ENCODE peak calls at places on chromosomes 11 and 22, in six cellular contexts. W is stimulated activated CD8-positive, alpha-beta memory T cell treated with anti-CD3 and anti-CD28 coated beads, Interleukin-15, amount 100 ng/mL, for 4 hours; H is stimulated activated CD4-positive, alpha-beta T cell treated with anti-CD3 and anti-CD28 coated beads, Interleukin-12 subunit alpha, Interleukin-12 subunit beta, amount 100 ng/mL, for 4 hours; X is stromal cell of bone marrow; V is NCI-H1417; M is astrocyte. N is an unnamed sample.

GRCh38 chr11:103547009-103547408 is 437.8 kb downstream of the DYNC2H1 start:
- DNase-seq in V (peak; percentile 41), H (no peak), W (no peak), X (no peak), M (no peak), N (no peak)

GRCh38 chr22:42680648-42681047 is 31.5 kb upstream of the CYB5R3 start:
- DNase-seq in X (peak; percentile 97), M (peak; percentile 92), H (no peak), W (no peak), V (no peak), N (peak; percentile 94)

GRCh38 chr11:28743101-28743550 is 634.9 kb downstream of the METTL15 start:
- DNase-seq in V (peak; percentile 26), X (no peak), H (no peak), M (peak; percentile 15), W (no peak), N (no peak)

GRCh38 chr22:37609240-37610152 is 862 bp downstream of the GGA1 start:
- DNase-seq in H (no peak), X (no peak), V (no peak), M (no peak), W (no peak), N (no peak)

GRCh38 chr22:30318773-30319419 is 7.8 kb downstream of the TBC1D10A start:
- DNase-seq in X (no peak), V (no peak), H (no peak), M (peak; percentile 27), W (no peak), N (no peak)

GRCh38 chr22:46047841-46048595 is 71.1 kb upstream of the WNT7B start:
- DNase-seq in V (no peak), H (no peak), X (no peak), W (no peak), M (no peak), N (peak; percentile 66)

GRCh38 chr22:23264610-23265388 is 84.5 kb downstream of the BCR start:
- DNase-seq in W (no peak), X (no peak), H (no peak), V (no peak), M (no peak), N (no peak)

GRCh38 chr22:28547132-28547842 is 132.4 kb downstream of the TTC28 start:
- DNase-seq in H (no peak), M (peak; percentile 87), V (no peak), W (no peak), X (peak; percentile 54), N (peak; percentile 92)

GRCh38 chr22:45302047-45302446 is 7.7 kb upstream of the FAM118A start:
- DNase-seq in V (no peak), X (peak; percentile 88), W (no peak), H (no peak), M (peak; percentile 72), N (peak; percentile 87)

GRCh38 chr11:114135737-114136151 is 76.2 kb downstream of the ZBTB16 start:
- DNase-seq in X (no peak), H (no peak), W (no peak), M (peak; percentile 18), V (no peak), N (peak; percentile 82)

GRCh38 chr11:61926235-61926634 is 8.9 kb upstream of the RAB3IL1 start:
- DNase-seq in H (no peak), X (no peak), V (no peak), M (no peak), W (no peak), N (no peak)

GRCh38 chr11:117900144-117900651 is 23.7 kb upstream of the FXYD6 start:
- DNase-seq in V (no peak), M (no peak), W (no peak), H (no peak), X (no peak), N (no peak)

GRCh38 chr11:114158886-114159285 is 99.4 kb downstream of the ZBTB16 start:
- DNase-seq in V (no peak), W (no peak), H (no peak), M (no peak), X (no peak), N (peak; percentile 25)

GRCh38 chr11:8342821-8343681 is 79.4 kb upstream of the LMO1 start:
- DNase-seq in V (no peak), X (no peak), M (no peak), W (no peak), H (no peak), N (no peak)

GRCh38 chr11:134063096-134063495 is 5.8 kb upstream of the JAM3 start:
- DNase-seq in V (no peak), H (no peak), X (no peak), M (no peak), W (no peak), N (no peak)

GRCh38 chr11:65575568-65576231 is at the start of gene EHBP1L1:
- DNase-seq in X (no peak), V (peak; percentile 66), H (peak; percentile 71), W (peak; percentile 45), M (peak; percentile 63), N (no peak)

N was measured in AG10803.